ENCODE peak calls at places on chromosome 5, in ten cellular contexts. One of them, this sample, is unnamed.
A peak's percentile ranks its signal among the peaks of the same experiment; 100 is the strongest.

GRCh38 chr5:101915559-101915958 is 380.5 kb downstream of the SLCO4C1 start:
- DNase-seq in H1: no peak
- DNase-seq in psoas muscle: no peak
- DNase-seq in GM23248: no peak
- DNase-seq in heart right ventricle: no peak
- DNase-seq in Karpas-422: no peak
- DNase-seq in WERI-Rb-1: no peak
- DNase-seq in endothelial cell of umbilical vein: no peak
- DNase-seq in colonic mucosa: no peak
- DNase-seq in left ventricle myocardium inferior: no peak
- DNase-seq in this sample: peak; percentile 1

GRCh38 chr5:36879274-36880033 is 2.9 kb downstream of the NIPBL start:
- DNase-seq in Karpas-422: no peak
- DNase-seq in heart right ventricle: no peak
- DNase-seq in left ventricle myocardium inferior: no peak
- DNase-seq in H1: no peak
- DNase-seq in WERI-Rb-1: no peak
- DNase-seq in endothelial cell of umbilical vein: no peak
- DNase-seq in colonic mucosa: no peak
- DNase-seq in GM23248: no peak
- DNase-seq in psoas muscle: no peak
- DNase-seq in this sample: no peak

GRCh38 chr5:139393497-139394122 is 1.3 kb downstream of the PROB1 start:
- DNase-seq in psoas muscle: no peak
- DNase-seq in left ventricle myocardium inferior: no peak
- DNase-seq in colonic mucosa: no peak
- DNase-seq in Karpas-422: no peak
- DNase-seq in heart right ventricle: no peak
- DNase-seq in H1: peak; percentile 72
- DNase-seq in endothelial cell of umbilical vein: no peak
- DNase-seq in WERI-Rb-1: no peak
- DNase-seq in GM23248: no peak
- DNase-seq in this sample: no peak

GRCh38 chr5:148937830-148938534 is 111.6 kb downstream of the ADRB2 start:
- DNase-seq in endothelial cell of umbilical vein: no peak
- DNase-seq in left ventricle myocardium inferior: no peak
- DNase-seq in psoas muscle: no peak
- DNase-seq in heart right ventricle: no peak
- DNase-seq in GM23248: no peak
- DNase-seq in H1: peak; percentile 16
- DNase-seq in colonic mucosa: no peak
- DNase-seq in Karpas-422: no peak
- DNase-seq in WERI-Rb-1: no peak
- DNase-seq in this sample: no peak

GRCh38 chr5:45765561-45765960 is 69.4 kb upstream of the HCN1 start:
- DNase-seq in H1: no peak
- DNase-seq in colonic mucosa: no peak
- DNase-seq in WERI-Rb-1: no peak
- DNase-seq in heart right ventricle: no peak
- DNase-seq in GM23248: no peak
- DNase-seq in psoas muscle: no peak
- DNase-seq in Karpas-422: no peak
- DNase-seq in left ventricle myocardium inferior: no peak
- DNase-seq in endothelial cell of umbilical vein: no peak
- DNase-seq in this sample: no peak

GRCh38 chr5:88262116-88262515 is 6.5 kb downstream of the TMEM161B start:
- DNase-seq in Karpas-422: no peak
- DNase-seq in endothelial cell of umbilical vein: no peak
- DNase-seq in heart right ventricle: no peak
- DNase-seq in left ventricle myocardium inferior: no peak
- DNase-seq in WERI-Rb-1: no peak
- DNase-seq in H1: no peak
- DNase-seq in psoas muscle: no peak
- DNase-seq in colonic mucosa: no peak
- DNase-seq in GM23248: peak; percentile 61
- DNase-seq in this sample: peak; percentile 3

GRCh38 chr5:57839447-57839846 is 356.8 kb upstream of the ACTBL2 start:
- DNase-seq in GM23248: no peak
- DNase-seq in left ventricle myocardium inferior: no peak
- DNase-seq in psoas muscle: no peak
- DNase-seq in WERI-Rb-1: no peak
- DNase-seq in heart right ventricle: no peak
- DNase-seq in Karpas-422: no peak
- DNase-seq in endothelial cell of umbilical vein: peak; percentile 21
- DNase-seq in H1: no peak
- DNase-seq in colonic mucosa: no peak
- DNase-seq in this sample: no peak

GRCh38 chr5:111563041-111563822 is 50.9 kb upstream of the STARD4 start:
- DNase-seq in endothelial cell of umbilical vein: peak; percentile 100
- DNase-seq in GM23248: peak; percentile 46
- DNase-seq in WERI-Rb-1: no peak
- DNase-seq in H1: no peak
- DNase-seq in Karpas-422: no peak
- DNase-seq in left ventricle myocardium inferior: no peak
- DNase-seq in colonic mucosa: no peak
- DNase-seq in heart right ventricle: no peak
- DNase-seq in psoas muscle: no peak
- DNase-seq in this sample: no peak

DNA sequence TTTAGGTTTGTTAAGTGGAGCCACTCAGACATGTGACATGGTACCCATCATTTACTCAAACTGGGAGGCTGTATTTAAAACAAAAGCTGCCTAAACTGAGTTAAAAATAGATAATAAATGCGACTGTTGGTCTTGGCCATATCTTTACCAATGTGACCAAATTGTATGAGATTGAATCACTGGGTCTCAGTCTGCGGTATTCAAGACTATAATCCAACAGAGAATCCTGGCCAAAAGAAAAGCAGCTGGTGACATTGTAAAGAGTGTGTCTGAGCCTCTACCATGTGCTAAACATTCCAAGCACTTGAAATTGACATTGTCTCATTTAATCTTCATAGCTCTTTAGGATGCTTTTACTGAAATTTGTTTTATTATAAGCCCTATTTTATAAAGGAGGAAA is 282.6 kb downstream of the ZNF608 start:
- DNase-seq in left ventricle myocardium inferior: no peak
- DNase-seq in H1: no peak
- DNase-seq in colonic mucosa: no peak
- DNase-seq in psoas muscle: no peak
- DNase-seq in WERI-Rb-1: no peak
- DNase-seq in GM23248: no peak
- DNase-seq in heart right ventricle: no peak
- DNase-seq in Karpas-422: no peak
- DNase-seq in endothelial cell of umbilical vein: no peak
- DNase-seq in this sample: no peak
- H3K27me3 ChIP-seq in left ventricle myocardium inferior: no peaks in the 10 kb centered on the region
- H3K27me3 ChIP-seq in H1: no peaks in the 10 kb centered on the region
- H3K27me3 ChIP-seq in colonic mucosa: no peaks in the 10 kb centered on the region
- H3K27me3 ChIP-seq in psoas muscle: no peaks in the 10 kb centered on the region
- H3K27me3 ChIP-seq in WERI-Rb-1: no peaks in the 10 kb centered on the region
- H3K27me3 ChIP-seq in GM23248: peaks cover 7% of the 10 kb centered on the region
- H3K27me3 ChIP-seq in heart right ventricle: no peaks in the 10 kb centered on the region
- H3K27me3 ChIP-seq in Karpas-422: peaks cover 2% of the 10 kb centered on the region
- H3K27me3 ChIP-seq in endothelial cell of umbilical vein: no peaks in the 10 kb centered on the region
- H3K27me3 ChIP-seq in this sample: no peaks in the 10 kb centered on the region

GRCh38 chr5:44388504-44389409 is 463 bp downstream of the FGF10 start:
- DNase-seq in H1: peak; percentile 69
- DNase-seq in psoas muscle: peak; percentile 12
- DNase-seq in heart right ventricle: peak; percentile 8
- DNase-seq in Karpas-422: no peak
- DNase-seq in endothelial cell of umbilical vein: peak; percentile 11
- DNase-seq in colonic mucosa: no peak
- DNase-seq in left ventricle myocardium inferior: peak; percentile 14
- DNase-seq in WERI-Rb-1: no peak
- DNase-seq in GM23248: peak; percentile 41
- DNase-seq in this sample: no peak
- H3K4me3 ChIP-seq in H1: peak overlapping the region; percentile 65
- H3K4me3 ChIP-seq in psoas muscle: peak overlapping the region; percentile 67
- H3K4me3 ChIP-seq in heart right ventricle: peak overlapping the region; percentile 48
- H3K4me3 ChIP-seq in Karpas-422: no peak overlapping the region
- H3K4me3 ChIP-seq in endothelial cell of umbilical vein: peak overlapping the region; percentile 40
- H3K4me3 ChIP-seq in colonic mucosa: peak overlapping the region; percentile 17
- H3K4me3 ChIP-seq in left ventricle myocardium inferior: peak overlapping the region; percentile 64
- H3K4me3 ChIP-seq in WERI-Rb-1: peak overlapping the region; percentile 11
- H3K4me3 ChIP-seq in GM23248: peak overlapping the region; percentile 60
- H3K4me3 ChIP-seq in this sample: peak overlapping the region; percentile 18

GRCh38 chr5:151274666-151275065 is 21.7 kb downstream of the GM2A start:
- DNase-seq in Karpas-422: no peak
- DNase-seq in colonic mucosa: no peak
- DNase-seq in psoas muscle: no peak
- DNase-seq in WERI-Rb-1: no peak
- DNase-seq in GM23248: no peak
- DNase-seq in endothelial cell of umbilical vein: no peak
- DNase-seq in H1: no peak
- DNase-seq in left ventricle myocardium inferior: no peak
- DNase-seq in heart right ventricle: no peak
- DNase-seq in this sample: peak; percentile 57

GRCh38 chr5:151280443-151280842 is 23.1 kb downstream of the SLC36A3 start:
- DNase-seq in GM23248: no peak
- DNase-seq in WERI-Rb-1: no peak
- DNase-seq in psoas muscle: no peak
- DNase-seq in left ventricle myocardium inferior: no peak
- DNase-seq in endothelial cell of umbilical vein: no peak
- DNase-seq in H1: no peak
- DNase-seq in heart right ventricle: no peak
- DNase-seq in Karpas-422: no peak
- DNase-seq in colonic mucosa: no peak
- DNase-seq in this sample: peak; percentile 68

GRCh38 chr5:151278845-151279244 is 24.7 kb downstream of the SLC36A3 start:
- DNase-seq in colonic mucosa: no peak
- DNase-seq in WERI-Rb-1: no peak
- DNase-seq in GM23248: no peak
- DNase-seq in left ventricle myocardium inferior: no peak
- DNase-seq in H1: no peak
- DNase-seq in endothelial cell of umbilical vein: no peak
- DNase-seq in Karpas-422: no peak
- DNase-seq in psoas muscle: no peak
- DNase-seq in heart right ventricle: no peak
- DNase-seq in this sample: no peak

GRCh38 chr5:151270599-151270998 is 17.6 kb downstream of the GM2A start:
- DNase-seq in H1: no peak
- DNase-seq in endothelial cell of umbilical vein: no peak
- DNase-seq in WERI-Rb-1: no peak
- DNase-seq in heart right ventricle: no peak
- DNase-seq in Karpas-422: no peak
- DNase-seq in GM23248: peak; percentile 30
- DNase-seq in psoas muscle: no peak
- DNase-seq in left ventricle myocardium inferior: no peak
- DNase-seq in colonic mucosa: no peak
- DNase-seq in this sample: peak; percentile 67

DNA sequence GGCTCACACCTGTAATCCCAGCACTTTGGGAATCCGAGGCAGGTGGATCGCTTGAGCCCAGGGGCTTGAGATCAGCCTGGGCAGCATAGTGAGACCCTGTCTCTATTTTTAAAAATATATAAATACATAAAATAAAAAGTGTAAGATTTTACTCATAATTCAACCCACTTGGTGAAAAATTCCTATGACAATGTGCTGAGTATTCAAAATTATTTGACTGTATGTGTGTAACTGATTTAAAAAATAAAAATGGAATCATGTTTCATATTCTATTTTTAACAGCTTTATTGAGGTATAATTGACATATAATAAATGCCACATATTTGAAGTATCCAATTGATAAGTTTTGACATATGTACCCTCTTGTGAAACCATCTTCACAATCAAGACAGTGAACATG is 22.8 kb downstream of the GM2A start:
- DNase-seq in heart right ventricle: no peak
- DNase-seq in psoas muscle: no peak
- DNase-seq in left ventricle myocardium inferior: no peak
- DNase-seq in H1: no peak
- DNase-seq in Karpas-422: no peak
- DNase-seq in GM23248: no peak
- DNase-seq in colonic mucosa: no peak
- DNase-seq in WERI-Rb-1: no peak
- DNase-seq in endothelial cell of umbilical vein: no peak
- DNase-seq in this sample: no peak
- H3K27me3 ChIP-seq in heart right ventricle: no peaks in the 10 kb centered on the region
- H3K27me3 ChIP-seq in psoas muscle: no peaks in the 10 kb centered on the region
- H3K27me3 ChIP-seq in left ventricle myocardium inferior: no peaks in the 10 kb centered on the region
- H3K27me3 ChIP-seq in H1: no peaks in the 10 kb centered on the region
- H3K27me3 ChIP-seq in Karpas-422: no peaks in the 10 kb centered on the region
- H3K27me3 ChIP-seq in GM23248: peaks cover 14% of the 10 kb centered on the region
- H3K27me3 ChIP-seq in colonic mucosa: no peaks in the 10 kb centered on the region
- H3K27me3 ChIP-seq in WERI-Rb-1: no peaks in the 10 kb centered on the region
- H3K27me3 ChIP-seq in endothelial cell of umbilical vein: no peaks in the 10 kb centered on the region
- H3K27me3 ChIP-seq in this sample: no peaks in the 10 kb centered on the region

GRCh38 chr5:1132570-1132969 is 20.7 kb upstream of the SLC12A7 start:
- DNase-seq in left ventricle myocardium inferior: no peak
- DNase-seq in WERI-Rb-1: no peak
- DNase-seq in psoas muscle: no peak
- DNase-seq in heart right ventricle: no peak
- DNase-seq in colonic mucosa: no peak
- DNase-seq in endothelial cell of umbilical vein: no peak
- DNase-seq in Karpas-422: no peak
- DNase-seq in H1: no peak
- DNase-seq in GM23248: no peak
- DNase-seq in this sample: no peak

GRCh38 chr5:1131726-1132125 is 19.9 kb upstream of the SLC12A7 start:
- DNase-seq in GM23248: no peak
- DNase-seq in Karpas-422: no peak
- DNase-seq in psoas muscle: no peak
- DNase-seq in endothelial cell of umbilical vein: no peak
- DNase-seq in H1: no peak
- DNase-seq in heart right ventricle: no peak
- DNase-seq in left ventricle myocardium inferior: no peak
- DNase-seq in colonic mucosa: no peak
- DNase-seq in WERI-Rb-1: no peak
- DNase-seq in this sample: no peak

GRCh38 chr5:1133510-1134255 is 21.8 kb upstream of the SLC12A7 start:
- DNase-seq in GM23248: peak; percentile 20
- DNase-seq in colonic mucosa: no peak
- DNase-seq in WERI-Rb-1: no peak
- DNase-seq in heart right ventricle: peak; percentile 48
- DNase-seq in H1: no peak
- DNase-seq in Karpas-422: peak; percentile 88
- DNase-seq in psoas muscle: no peak
- DNase-seq in endothelial cell of umbilical vein: no peak
- DNase-seq in left ventricle myocardium inferior: no peak
- DNase-seq in this sample: no peak

GRCh38 chr5:1134478-1134877 is 22.6 kb upstream of the SLC12A7 start:
- DNase-seq in heart right ventricle: peak; percentile 4
- DNase-seq in psoas muscle: no peak
- DNase-seq in H1: no peak
- DNase-seq in WERI-Rb-1: no peak
- DNase-seq in colonic mucosa: no peak
- DNase-seq in endothelial cell of umbilical vein: no peak
- DNase-seq in left ventricle myocardium inferior: no peak
- DNase-seq in Karpas-422: peak; percentile 90
- DNase-seq in GM23248: no peak
- DNase-seq in this sample: no peak

DNA sequence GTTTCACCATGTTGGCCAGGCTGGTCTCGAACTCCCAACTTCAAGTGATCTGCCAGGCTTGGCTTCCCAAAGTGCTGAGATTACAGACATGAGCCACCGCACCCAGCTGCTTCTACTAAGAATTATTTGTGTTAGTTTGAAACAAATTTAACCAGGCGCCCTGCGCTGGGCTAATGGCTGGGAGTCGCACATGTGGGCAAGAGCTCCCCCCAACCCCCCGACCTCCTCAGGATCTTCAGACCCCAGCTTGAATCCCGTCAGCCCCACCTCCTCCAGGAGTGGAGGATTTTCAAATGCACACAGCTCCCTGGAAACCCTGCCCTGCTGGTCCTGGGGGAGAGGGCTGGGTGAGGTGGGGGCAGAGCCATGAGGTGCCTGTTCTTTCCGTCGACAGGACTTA is 21.2 kb upstream of the SLC12A7 start:
- DNase-seq in psoas muscle: no peak
- DNase-seq in WERI-Rb-1: no peak
- DNase-seq in endothelial cell of umbilical vein: no peak
- DNase-seq in left ventricle myocardium inferior: no peak
- DNase-seq in colonic mucosa: no peak
- DNase-seq in heart right ventricle: no peak
- DNase-seq in H1: no peak
- DNase-seq in Karpas-422: no peak
- DNase-seq in GM23248: no peak
- DNase-seq in this sample: no peak
- H3K4me3 ChIP-seq in psoas muscle: no peak overlapping the region
- H3K4me3 ChIP-seq in WERI-Rb-1: no peak overlapping the region
- H3K4me3 ChIP-seq in endothelial cell of umbilical vein: no peak overlapping the region
- H3K4me3 ChIP-seq in left ventricle myocardium inferior: no peak overlapping the region
- H3K4me3 ChIP-seq in colonic mucosa: no peak overlapping the region
- H3K4me3 ChIP-seq in heart right ventricle: no peak overlapping the region
- H3K4me3 ChIP-seq in H1: no peak overlapping the region
- H3K4me3 ChIP-seq in Karpas-422: peak overlapping the region; percentile 19
- H3K4me3 ChIP-seq in GM23248: no peak overlapping the region
- H3K4me3 ChIP-seq in this sample: no peak overlapping the region

This sample was measured in bronchial epithelial cell.